ENCODE peak calls at places on chromosomes 13 and 19, in five cellular contexts. O is testis; R is fibroblast of lung; Q is CD8-positive, alpha-beta memory T cell; J is body of pancreas. X is an unnamed sample.

GRCh38 chr13:88085036-88085435 is 413.9 kb downstream of the SLITRK5 start:
- DNase-seq in O (no peak), R (peak; percentile 2), Q (no peak), J (no peak), X (no peak)

GRCh38 chr13:19737844-19738557 is 44.7 kb downstream of the PSPC1 start:
- DNase-seq in O (no peak), R (no peak), Q (no peak), J (no peak), X (no peak)

GRCh38 chr13:21672811-21673591 is 2.1 kb downstream of the FGF9 start:
- DNase-seq in O (no peak), R (no peak), Q (no peak), J (no peak), X (peak; percentile 18)

GRCh38 chr19:57192064-57192395 is 730 bp downstream of the ZNF264 start:
- DNase-seq in O (no peak), R (no peak), Q (no peak), J (no peak), X (no peak)

GRCh38 chr19:4414800-4415251 is 12.4 kb downstream of the CHAF1A start:
- DNase-seq in O (peak; percentile 42), R (peak; percentile 71), Q (no peak), J (no peak), X (peak; percentile 40)

GRCh38 chr13:32255744-32256120 is 59.4 kb downstream of the ZAR1L start:
- DNase-seq in O (no peak), R (peak; percentile 75), Q (no peak), J (no peak), X (no peak)

GRCh38 chr13:51782026-51782710 is 21.8 kb downstream of the DHRS12 start:
- DNase-seq in O (no peak), R (no peak), Q (no peak), J (peak; percentile 95), X (peak; percentile 74)

GRCh38 chr13:21970918-21971317 is 300.0 kb downstream of the FGF9 start:
- DNase-seq in O (no peak), R (no peak), Q (no peak), J (no peak), X (no peak)

GRCh38 chr13:98405690-98406344 is 171.1 kb downstream of the STK24 start:
- DNase-seq in O (no peak), R (no peak), Q (no peak), J (no peak), X (peak; percentile 36)

GRCh38 chr13:37701972-37702371 is 103.4 kb upstream of the POSTN start:
- DNase-seq in O (no peak), R (peak; percentile 99), Q (no peak), J (no peak), X (no peak)

GRCh38 chr13:86174632-86175031 is 375.4 kb upstream of the SLITRK6 start:
- DNase-seq in O (no peak), R (peak; percentile 22), Q (no peak), J (no peak), X (no peak)

GRCh38 chr13:66660013-66660804 is 569.9 kb downstream of the PCDH9 start:
- DNase-seq in O (no peak), R (peak; percentile 40), Q (no peak), J (no peak), X (no peak)

GRCh38 chr13:110616103-110617101 is 1.1 kb downstream of the NAXD start:
- DNase-seq in O (peak; percentile 67), R (peak; percentile 54), Q (no peak), J (peak; percentile 41), X (peak; percentile 53)
- H3K4me1 ChIP-seq in O (peaks cover 32% of the 10 kb centered on the region), R (peaks cover 10% of the 10 kb centered on the region), Q (peaks cover 19% of the 10 kb centered on the region), J (peaks cover 35% of the 10 kb centered on the region), X (peaks cover 8% of the 10 kb centered on the region)

GRCh38 chr19:49205114-49205513 is 47.5 kb downstream of the TRPM4 start:
- DNase-seq in O (no peak), R (no peak), Q (no peak), J (no peak), X (no peak)

GRCh38 chr19:49194408-49194807 is 36.8 kb downstream of the TRPM4 start:
- DNase-seq in O (no peak), R (no peak), Q (no peak), J (no peak), X (no peak)

GRCh38 chr19:49196527-49197240 is 39.1 kb downstream of the TRPM4 start:
- DNase-seq in O (no peak), R (no peak), Q (no peak), J (no peak), X (peak; percentile 32)

GRCh38 chr19:49201042-49201441 is 43.5 kb downstream of the TRPM4 start:
- DNase-seq in O (no peak), R (no peak), Q (no peak), J (no peak), X (no peak)

GRCh38 chr19:49200238-49200862 is 42.8 kb downstream of the TRPM4 start:
- DNase-seq in O (peak; percentile 72), R (no peak), Q (no peak), J (no peak), X (peak; percentile 34)
- H3K27ac ChIP-seq in O (no peak overlapping the region), R (no peak overlapping the region), Q (no peak overlapping the region), J (no peak overlapping the region), X (no peak overlapping the region)

DNA sequence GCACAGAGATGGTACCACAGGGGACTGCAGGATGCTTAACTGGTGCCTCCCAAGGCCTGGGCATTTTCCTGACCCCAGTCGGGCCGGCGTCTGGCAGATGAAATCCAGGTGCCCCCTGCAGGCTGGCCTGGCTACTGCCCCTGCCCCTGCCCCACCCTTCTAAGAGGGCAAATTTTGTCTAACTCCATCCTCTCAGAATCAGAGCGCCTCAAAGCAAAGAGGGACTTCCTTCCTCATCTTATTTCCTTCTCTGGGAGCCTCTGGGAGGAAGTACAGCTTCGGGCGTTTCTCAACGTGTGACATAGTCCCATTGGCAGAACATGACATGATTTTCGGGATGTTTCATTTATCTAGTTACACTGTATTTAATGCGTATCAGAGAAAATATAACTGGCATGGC is 2.7 kb downstream of the PRKACA start:
- DNase-seq in O (peak; percentile 58), R (no peak), Q (peak; percentile 24), J (peak; percentile 62), X (peak; percentile 41)
- H3K4me1 ChIP-seq in O (peaks cover 75% of the 10 kb centered on the region), R (peaks cover 30% of the 10 kb centered on the region), Q (peaks cover 39% of the 10 kb centered on the region), J (peaks cover 59% of the 10 kb centered on the region), X (peaks cover 2% of the 10 kb centered on the region)

DNA sequence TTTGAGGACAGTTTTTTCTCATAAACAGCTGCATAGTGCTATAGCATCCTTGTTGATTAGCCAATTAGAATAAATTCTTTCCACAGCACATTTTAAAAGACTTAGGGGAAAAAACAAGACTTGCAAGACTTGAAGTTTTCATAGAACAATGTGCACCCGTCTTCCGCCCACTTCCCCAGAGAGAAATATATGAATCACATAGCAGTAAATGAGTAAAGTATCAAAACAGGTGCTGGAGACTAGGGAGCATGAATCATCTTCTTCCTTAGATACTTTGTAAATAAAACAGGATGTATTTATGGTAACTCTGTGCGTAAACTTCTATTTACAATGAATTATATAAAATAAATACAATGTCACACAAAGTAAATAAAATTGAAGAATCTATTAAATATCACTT is 75.1 kb downstream of the COL4A2 start:
- DNase-seq in O (no peak), R (peak; percentile 40), Q (no peak), J (no peak), X (no peak)
- H3K27ac ChIP-seq in O (no peak overlapping the region), R (peak overlapping the region; percentile 22), Q (no peak overlapping the region), J (no peak overlapping the region), X (no peak overlapping the region)

GRCh38 chr19:54209058-54209747 is 8.5 kb downstream of the RPS9 start:
- DNase-seq in O (no peak), R (no peak), Q (no peak), J (peak; percentile 37), X (peak; percentile 17)

GRCh38 chr19:54208784-54209057 is 8.1 kb downstream of the RPS9 start:
- DNase-seq in O (no peak), R (peak; percentile 23), Q (no peak), J (no peak), X (no peak)

GRCh38 chr19:54209748-54210494 is 9.3 kb downstream of the RPS9 start:
- DNase-seq in O (peak; percentile 93), R (peak; percentile 99), Q (peak; percentile 21), J (peak; percentile 97), X (peak; percentile 96)

GRCh38 chr19:54206831-54207177 is 6.1 kb downstream of the RPS9 start:
- DNase-seq in O (no peak), R (no peak), Q (no peak), J (no peak), X (no peak)

DNA sequence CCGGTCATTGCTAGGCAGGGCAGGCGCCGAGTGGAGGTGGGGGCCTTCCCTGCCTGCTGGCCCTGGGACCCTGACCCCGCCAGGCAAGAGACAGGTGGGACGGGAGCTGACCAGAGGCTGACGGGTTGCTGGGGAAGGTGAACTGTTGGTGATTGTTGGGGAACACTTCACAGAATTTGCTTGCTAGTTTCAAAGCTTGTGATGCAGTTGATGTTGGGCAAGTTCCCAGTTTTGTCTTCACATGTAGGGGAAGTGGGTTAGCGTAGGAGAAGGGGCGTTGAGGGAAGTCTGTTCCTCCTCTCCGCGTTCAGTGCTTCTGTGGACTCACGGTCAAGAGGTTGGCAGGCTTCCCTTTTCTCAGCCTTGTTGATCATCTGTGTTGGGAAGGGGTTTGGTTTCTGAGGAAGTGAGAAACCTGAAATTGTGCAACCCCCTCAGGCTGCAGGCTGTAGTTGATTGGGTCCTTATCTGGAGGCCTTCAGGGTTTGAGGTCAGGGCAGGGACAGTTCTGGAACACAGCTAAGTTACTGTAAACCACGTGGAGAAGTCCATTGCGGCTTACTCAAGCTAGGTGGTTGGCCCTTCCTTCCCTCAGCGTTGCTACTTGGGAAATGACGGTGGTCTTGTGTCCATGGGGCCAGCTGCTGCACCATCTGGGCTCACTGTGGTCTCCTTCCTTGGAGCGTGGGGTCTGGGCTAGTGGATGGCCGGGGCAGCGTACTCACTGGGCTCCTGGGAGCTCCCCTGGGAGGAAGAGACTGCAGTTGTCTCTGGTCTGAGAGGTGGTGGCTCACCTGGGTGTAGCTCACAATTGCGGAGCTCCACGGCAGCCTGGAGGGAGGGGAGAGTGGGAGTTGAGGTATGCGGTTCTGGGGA is 7.5 kb downstream of the RPS9 start:
- DNase-seq in O (peak; percentile 78), R (peak; percentile 99), Q (no peak), J (peak; percentile 72), X (peak; percentile 32)
- H3K4me1 ChIP-seq in O (peaks cover 64% of the 10 kb centered on the region), R (peaks cover 27% of the 10 kb centered on the region), Q (peaks cover 81% of the 10 kb centered on the region), J (peaks cover 84% of the 10 kb centered on the region), X (peaks cover 14% of the 10 kb centered on the region)

GRCh38 chr19:13135068-13136062 is 14.8 kb downstream of the STX10 start:
- DNase-seq in O (no peak), R (no peak), Q (no peak), J (no peak), X (no peak)

GRCh38 chr19:13134626-13135025 is 15.5 kb downstream of the STX10 start:
- DNase-seq in O (no peak), R (no peak), Q (no peak), J (no peak), X (no peak)

GRCh38 chr19:13130886-13131490 is 12.9 kb downstream of the NACC1 start:
- DNase-seq in O (no peak), R (no peak), Q (no peak), J (no peak), X (peak; percentile 36)

GRCh38 chr19:13133241-13133870 is 15.3 kb downstream of the NACC1 start:
- DNase-seq in O (no peak), R (no peak), Q (no peak), J (no peak), X (no peak)

DNA sequence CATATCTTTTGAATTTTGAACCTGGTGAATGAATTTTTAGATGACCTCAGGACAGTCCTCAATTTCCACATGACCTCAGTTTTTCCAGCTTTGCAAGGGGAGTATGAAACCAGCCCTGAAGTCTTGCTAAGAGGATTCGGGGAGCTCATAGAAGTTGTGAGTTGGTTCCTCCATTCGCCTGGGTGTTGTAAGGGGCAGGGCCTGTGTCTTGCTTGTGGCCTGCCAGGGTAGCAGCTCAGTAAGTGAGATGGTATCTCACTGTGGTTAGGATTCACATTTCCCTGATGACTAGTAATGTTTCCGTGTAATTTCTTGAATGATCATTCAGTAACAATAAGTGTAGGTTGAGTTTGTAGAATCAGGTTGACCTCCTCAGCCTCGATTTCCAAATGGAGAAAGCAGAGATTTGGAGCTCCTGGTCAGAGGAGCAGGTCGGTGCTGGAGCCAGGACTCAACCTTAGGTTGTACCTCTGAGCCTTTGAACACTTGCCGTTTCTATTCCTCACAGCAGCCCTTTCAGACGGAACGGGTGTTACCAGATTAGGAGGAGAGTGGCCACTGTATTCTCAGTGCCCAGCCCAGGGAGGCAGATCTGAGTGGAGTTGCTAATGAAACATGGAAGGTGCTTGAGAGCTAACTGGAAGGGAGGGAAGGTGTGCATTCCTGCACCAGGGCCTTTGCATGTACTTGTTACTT is 14.6 kb downstream of the NACC1 start:
- DNase-seq in O (no peak), R (peak; percentile 33), Q (peak; percentile 43), J (no peak), X (no peak)
- H3K27ac ChIP-seq in O (no peak overlapping the region), R (peak overlapping the region; percentile 1), Q (no peak overlapping the region), J (no peak overlapping the region), X (no peak overlapping the region)

X was measured in small intestine.